ENCODE peak calls at places on chromosomes 6 and 20, in four cellular contexts. F, U, W and X are unnamed samples.

GRCh38 chr20:23111307-23111943 is 25.3 kb upstream of the CD93 start:
- DNase-seq in W (no peak), F (no peak), U (no peak), X (no peak)

GRCh38 chr6:79671605-79672266 is 40.6 kb downstream of the SH3BGRL2 start:
- DNase-seq in U (no peak), F (peak), W (no peak), X (no peak)

GRCh38 chr6:121897337-121897760 is 461.9 kb downstream of the GJA1 start:
- DNase-seq in F (peak), W (no peak), U (no peak), X (no peak)

GRCh38 chr6:159008656-159009288 is 8.8 kb upstream of the RSPH3 start:
- DNase-seq in F (peak), U (no peak), W (no peak), X (no peak)

GRCh38 chr6:4935486-4935885 is 68.4 kb downstream of the RPP40 start:
- DNase-seq in U (no peak), W (no peak), F (no peak), X (no peak)

GRCh38 chr6:158911746-158912158 is 88.2 kb downstream of the RSPH3 start:
- DNase-seq in W (no peak), U (no peak), F (no peak), X (no peak)

GRCh38 chr6:159683722-159684304 is 9.2 kb downstream of the SOD2 start:
- DNase-seq in U (no peak), F (no peak), W (no peak), X (no peak)

GRCh38 chr20:21968486-21968885 is 263.0 kb downstream of the PAX1 start:
- DNase-seq in F (no peak), U (no peak), W (no peak), X (no peak)

GRCh38 chr6:149323925-149324324 is 6.4 kb downstream of the TAB2 start:
- DNase-seq in F (no peak), U (no peak), W (no peak), X (no peak)

GRCh38 chr20:41470362-41471095 is 103.9 kb upstream of the EMILIN3 start:
- DNase-seq in F (no peak), U (no peak), W (no peak), X (no peak)

GRCh38 chr6:155408981-155409380 is 46.7 kb downstream of the NOX3 start:
- DNase-seq in U (no peak), W (peak), F (no peak), X (no peak)

GRCh38 chr6:135540207-135540877 is 42.8 kb upstream of the AHI1 start:
- DNase-seq in W (no peak), F (peak), U (peak), X (no peak)

GRCh38 chr6:136403166-136403980 is 113.7 kb upstream of the BCLAF1 start:
- DNase-seq in W (no peak), F (peak), U (no peak), X (no peak)

GRCh38 chr20:3227511-3227910 is 11.5 kb downstream of the SLC4A11 start:
- DNase-seq in W (no peak), U (no peak), F (no peak), X (no peak)

GRCh38 chr6:158999154-158999668 is 791 bp downstream of the RSPH3 start:
- DNase-seq in U (no peak), W (no peak), F (peak), X (no peak)

GRCh38 chr6:34358389-34358906 is 34.0 kb downstream of the NUDT3 start:
- DNase-seq in U (peak), W (no peak), F (peak), X (no peak)

GRCh38 chr6:10441004-10441654 is 26.3 kb upstream of the TFAP2A start:
- DNase-seq in W (no peak), F (peak), U (no peak), X (no peak)

GRCh38 chr6:169589699-169590257 is 112.1 kb downstream of the WDR27 start:
- DNase-seq in F (peak), W (no peak), U (no peak), X (no peak)

GRCh38 chr6:85752602-85753001 is 109.9 kb upstream of the SYNCRIP start:
- DNase-seq in F (no peak), W (no peak), U (no peak), X (no peak)

GRCh38 chr6:46927066-46927465 is 5.3 kb upstream of the ADGRF5 start:
- DNase-seq in U (no peak), W (no peak), F (no peak), X (no peak)

GRCh38 chr6:43150051-43150751 is 20.9 kb upstream of the SRF start:
- DNase-seq in F (no peak), U (no peak), W (no peak), X (no peak)

GRCh38 chr6:43147289-43147688 is 23.8 kb upstream of the SRF start:
- DNase-seq in F (no peak), W (no peak), U (no peak), X (no peak)

GRCh38 chr6:43146709-43147108 is 24.4 kb upstream of the SRF start:
- DNase-seq in F (no peak), W (no peak), U (no peak), X (no peak)

GRCh38 chr6:43147691-43148477 is 23.2 kb upstream of the SRF start:
- DNase-seq in F (no peak), U (no peak), W (no peak), X (no peak)

DNA sequence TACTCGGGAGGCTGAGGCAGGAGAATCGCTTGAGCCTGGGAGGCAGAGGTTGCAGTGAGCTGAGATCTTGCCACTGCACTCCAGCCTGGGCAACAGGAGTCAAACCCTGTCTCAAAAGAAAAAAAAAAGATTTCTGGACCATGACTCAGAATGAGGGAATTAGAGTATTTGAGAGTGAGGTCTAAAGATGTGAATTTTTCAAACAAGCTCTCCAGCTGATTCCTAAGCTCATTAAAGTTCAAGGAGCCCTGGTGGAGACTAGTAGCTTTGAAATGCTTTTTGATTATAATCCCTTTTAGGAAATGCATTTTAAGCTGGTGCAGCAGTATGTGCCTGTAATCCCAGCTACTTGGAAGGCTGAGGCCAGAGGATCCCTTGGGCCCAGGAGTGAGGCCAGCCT is 21.8 kb upstream of the SRF start:
- DNase-seq in W (no peak), U (no peak), F (no peak), X (no peak)
- TF ChIP-seq CTCF in W (no peak), U (no peak), F (no peak), X (no peak)

GRCh38 chr6:30719356-30719755 is 796 bp upstream of the TUBB start:
- DNase-seq in W (no peak), U (no peak), F (no peak), X (no peak)

GRCh38 chr6:30714263-30714662 is 2.8 kb downstream of the MDC1 start:
- DNase-seq in F (no peak), W (no peak), U (no peak), X (no peak)

GRCh38 chr6:30716879-30717128 is 277 bp downstream of the MDC1 start:
- DNase-seq in W (no peak), U (no peak), F (no peak), X (no peak)

GRCh38 chr6:30719791-30720737 is at the start of gene TUBB:
- DNase-seq in F (peak), W (peak), U (peak), X (peak)

GRCh38 chr6:30717129-30717844 is at the start of gene MDC1:
- DNase-seq in F (peak), W (peak), U (peak), X (peak)
- TF ChIP-seq CTCF in F (peak), W (no peak), U (peak), X (peak)

DNA sequence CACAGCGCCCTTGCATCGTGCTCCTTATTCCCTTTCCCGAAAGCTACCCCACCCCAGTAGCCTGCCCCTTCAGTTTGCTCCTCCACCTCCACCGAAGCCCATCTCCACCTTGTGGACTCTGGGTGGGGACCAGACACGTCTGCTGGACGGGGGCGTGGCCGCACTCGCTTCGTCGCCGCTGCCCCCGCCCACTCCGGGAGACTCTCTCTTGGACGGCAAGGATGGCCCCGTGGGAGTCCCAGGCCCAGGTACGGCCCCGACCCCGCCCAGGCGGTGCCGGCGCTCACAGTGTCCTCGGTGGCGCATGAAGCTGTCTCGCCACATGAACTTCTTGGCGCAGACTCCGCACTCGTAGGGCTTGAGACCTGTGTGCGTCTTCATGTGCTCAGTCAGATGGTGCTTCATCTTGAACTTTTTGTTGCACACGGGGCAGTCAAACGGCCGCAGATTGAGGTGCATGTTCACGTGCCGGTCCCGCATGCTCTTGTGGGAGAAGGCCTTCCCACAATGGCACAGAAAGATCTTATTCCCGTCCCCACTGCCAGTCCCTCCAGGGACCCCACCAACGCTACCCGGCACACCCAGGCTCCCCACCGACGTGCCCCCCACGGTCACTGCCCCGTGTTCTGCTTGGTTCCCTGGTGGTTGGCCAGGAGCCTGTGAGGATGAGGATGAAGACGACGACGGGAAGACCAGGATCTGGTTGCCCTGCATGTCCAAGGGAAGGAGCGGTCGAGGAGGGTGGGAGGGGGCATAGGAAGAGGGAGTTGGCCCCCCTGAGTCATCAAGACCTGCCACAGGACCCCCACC is 1.3 kb upstream of the TAPBP start:
- DNase-seq in F (peak), U (peak), W (peak), X (no peak)
- TF ChIP-seq CTCF in F (no peak), U (no peak), W (no peak), X (no peak)

DNA sequence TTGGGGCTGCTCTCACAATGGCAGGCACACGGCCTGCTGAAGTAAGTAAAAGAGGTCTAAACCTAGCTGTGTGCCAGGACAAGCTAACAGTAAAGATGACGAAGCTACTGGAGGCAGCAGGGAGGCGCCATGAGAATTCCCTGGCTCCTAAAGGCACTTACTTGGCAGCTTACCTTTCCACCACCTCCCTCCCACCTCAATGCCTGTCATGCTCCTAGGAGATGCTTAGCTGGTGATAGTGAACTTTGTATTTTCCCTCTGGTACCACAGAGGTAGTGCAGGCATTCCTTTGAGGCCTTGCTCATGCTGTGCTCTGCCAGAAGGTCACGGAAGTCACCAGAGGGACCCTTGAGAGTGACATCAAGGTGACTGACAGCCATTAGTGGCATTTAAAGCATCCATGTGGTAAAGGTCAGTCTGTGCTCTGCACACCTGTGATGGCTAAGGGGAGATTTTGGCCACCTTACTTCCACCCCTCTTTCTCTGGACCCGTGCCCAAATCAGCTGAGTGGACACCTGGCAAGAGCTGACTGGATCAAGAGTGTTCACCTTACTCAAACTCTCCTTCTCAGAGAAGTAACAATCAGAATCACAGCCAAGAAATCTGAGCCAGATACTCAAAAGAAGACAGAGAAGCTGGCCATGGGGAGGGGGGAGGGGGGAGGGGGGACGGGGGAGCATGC is 3.0 kb downstream of the FKBP1A start:
- DNase-seq in F (no peak), U (no peak), W (no peak), X (no peak)
- TF ChIP-seq CTCF in F (no peak), U (no peak), W (no peak), X (no peak)

GRCh38 chr6:35729722-35730121 is 7.1 kb upstream of the ARMC12 start:
- DNase-seq in W (no peak), F (no peak), U (no peak), X (no peak)

GRCh38 chr6:35729349-35729678 is 7.5 kb upstream of the ARMC12 start:
- DNase-seq in F (no peak), U (no peak), W (no peak), X (no peak)

GRCh38 chr6:35727935-35728662 is 8.7 kb upstream of the ARMC12 start:
- DNase-seq in U (peak), W (peak), F (peak), X (peak)

GRCh38 chr6:35727206-35727934 is 9.5 kb upstream of the ARMC12 start:
- DNase-seq in W (peak), F (peak), U (peak), X (peak)

GRCh38 chr6:35728663-35729348 is 8.0 kb upstream of the ARMC12 start:
- DNase-seq in F (no peak), U (peak), W (no peak), X (no peak)
- TF ChIP-seq CTCF in F (no peak), U (no peak), W (no peak), X (no peak)

DNA sequence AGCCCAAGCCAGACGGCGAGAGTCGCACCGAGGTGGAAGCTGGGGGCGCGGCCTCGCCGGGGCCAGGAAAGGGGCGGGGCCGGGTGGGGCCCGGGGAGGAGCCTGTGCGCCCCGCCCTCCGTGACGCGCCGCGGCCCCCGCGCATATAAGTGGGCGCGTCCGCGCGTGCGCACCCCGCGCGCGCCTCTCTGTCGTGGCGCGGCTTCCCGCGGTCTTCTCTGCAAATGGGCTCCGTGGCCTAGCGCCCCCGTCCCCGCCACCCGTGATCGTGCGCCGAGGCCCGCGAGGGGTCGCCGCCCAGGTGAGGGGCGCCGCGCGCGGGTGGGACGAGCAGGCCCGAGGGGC is at the start of gene PPDPF:
- DNase-seq in W (no peak), U (peak), F (peak), X (peak)
- TF ChIP-seq CTCF in W (no peak), U (no peak), F (no peak), X (no peak)

GRCh38 chr20:43691928-43692524 is 25.1 kb downstream of the MYBL2 start:
- DNase-seq in W (peak), U (no peak), F (peak), X (no peak)
- TF ChIP-seq CTCF in W (peak), U (no peak), F (peak), X (peak)

DNA sequence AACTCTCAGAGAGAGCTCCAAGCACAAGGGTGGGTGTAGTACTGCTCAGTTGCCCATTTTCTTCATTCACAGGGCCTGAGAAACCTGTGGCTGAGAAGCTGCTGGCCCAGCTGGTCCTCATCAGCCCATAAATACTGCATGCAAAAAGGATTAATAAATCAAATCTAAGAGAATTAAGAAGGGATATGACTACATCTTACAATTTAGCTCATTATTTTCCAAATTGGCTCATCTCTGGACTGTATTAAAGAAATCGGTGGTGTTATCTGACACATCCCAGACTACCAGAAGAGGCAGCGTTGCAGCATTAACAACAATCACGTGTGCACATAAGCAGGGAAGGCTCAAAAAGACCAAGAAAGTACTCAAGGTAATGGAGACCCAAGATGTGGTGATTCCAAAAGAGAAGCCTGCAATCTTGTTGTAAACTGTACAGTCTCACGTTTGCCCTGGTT is 90.7 kb downstream of the CD24 start:
- DNase-seq in W (no peak), F (peak), U (no peak), X (no peak)
- TF ChIP-seq CTCF in W (no peak), F (no peak), U (no peak), X (no peak)

GRCh38 chr20:19802492-19803158 is 44.6 kb downstream of the RIN2 start:
- DNase-seq in F (no peak), W (peak), U (no peak), X (no peak)
- TF ChIP-seq CTCF in F (peak), W (no peak), U (no peak), X (no peak)